ENCODE peak calls at places on chromosomes 2 and 18, in five cellular contexts. One of them, this sample, is unnamed.
A peak's percentile ranks its signal among the peaks of the same experiment; 100 is the strongest.

GRCh38 chr18:24801011-24801410 is 340.6 kb downstream of the HRH4 start:
- DNase-seq in cardiac muscle cell: no peak
- DNase-seq in SJSA1: no peak
- DNase-seq in Peyer's patch: no peak
- DNase-seq in tibial artery: no peak
- DNase-seq in this sample: no peak

GRCh38 chr18:56083097-56083865 is 495.3 kb upstream of the TCF4 start:
- DNase-seq in cardiac muscle cell: no peak
- DNase-seq in SJSA1: no peak
- DNase-seq in Peyer's patch: no peak
- DNase-seq in tibial artery: no peak
- DNase-seq in this sample: no peak

GRCh38 chr2:8462280-8462679 is 219.6 kb upstream of the ID2 start:
- DNase-seq in Peyer's patch: no peak
- DNase-seq in tibial artery: no peak
- DNase-seq in cardiac muscle cell: no peak
- DNase-seq in SJSA1: no peak
- DNase-seq in this sample: no peak

GRCh38 chr2:60480089-60480773 is 73.2 kb downstream of the BCL11A start:
- DNase-seq in tibial artery: no peak
- DNase-seq in Peyer's patch: no peak
- DNase-seq in SJSA1: no peak
- DNase-seq in cardiac muscle cell: no peak
- DNase-seq in this sample: no peak

GRCh38 chr2:66890286-66890812 is 455.4 kb downstream of the MEIS1 start:
- DNase-seq in SJSA1: no peak
- DNase-seq in cardiac muscle cell: no peak
- DNase-seq in tibial artery: no peak
- DNase-seq in Peyer's patch: no peak
- DNase-seq in this sample: no peak

GRCh38 chr2:9144617-9145016 is 62.0 kb upstream of the ASAP2 start:
- DNase-seq in cardiac muscle cell: no peak
- DNase-seq in Peyer's patch: no peak
- DNase-seq in SJSA1: no peak
- DNase-seq in tibial artery: no peak
- DNase-seq in this sample: no peak

GRCh38 chr2:62996534-62997186 is 54.0 kb upstream of the OTX1 start:
- DNase-seq in Peyer's patch: no peak
- DNase-seq in SJSA1: no peak
- DNase-seq in tibial artery: no peak
- DNase-seq in cardiac muscle cell: no peak
- DNase-seq in this sample: no peak

GRCh38 chr2:43333656-43334144 is 107.3 kb upstream of the ZFP36L2 start:
- DNase-seq in tibial artery: no peak
- DNase-seq in SJSA1: no peak
- DNase-seq in cardiac muscle cell: no peak
- DNase-seq in Peyer's patch: no peak
- DNase-seq in this sample: no peak

GRCh38 chr2:88737385-88737784 is 45.9 kb downstream of the RPIA start:
- DNase-seq in SJSA1: no peak
- DNase-seq in cardiac muscle cell: no peak
- DNase-seq in tibial artery: no peak
- DNase-seq in Peyer's patch: no peak
- DNase-seq in this sample: no peak

GRCh38 chr2:158407031-158407430 is 49.5 kb downstream of the CCDC148 start:
- DNase-seq in tibial artery: no peak
- DNase-seq in SJSA1: no peak
- DNase-seq in cardiac muscle cell: no peak
- DNase-seq in Peyer's patch: no peak
- DNase-seq in this sample: no peak

GRCh38 chr2:53356291-53356905 is 411.2 kb upstream of the CHAC2 start:
- DNase-seq in cardiac muscle cell: no peak
- DNase-seq in SJSA1: no peak
- DNase-seq in Peyer's patch: no peak
- DNase-seq in tibial artery: no peak
- DNase-seq in this sample: no peak

GRCh38 chr2:110157153-110157793 is 41.7 kb upstream of the MALL start:
- DNase-seq in cardiac muscle cell: peak; percentile 48
- DNase-seq in SJSA1: no peak
- DNase-seq in tibial artery: no peak
- DNase-seq in Peyer's patch: no peak
- DNase-seq in this sample: no peak

GRCh38 chr2:80322337-80322920 is 17.9 kb upstream of the LRRTM1 start:
- DNase-seq in SJSA1: no peak
- DNase-seq in Peyer's patch: no peak
- DNase-seq in tibial artery: no peak
- DNase-seq in cardiac muscle cell: no peak
- DNase-seq in this sample: no peak

GRCh38 chr2:42147641-42148274 is 21.4 kb upstream of the EML4 start:
- DNase-seq in Peyer's patch: no peak
- DNase-seq in cardiac muscle cell: no peak
- DNase-seq in tibial artery: no peak
- DNase-seq in SJSA1: no peak
- DNase-seq in this sample: no peak

GRCh38 chr2:210544191-210544590 is 12.2 kb upstream of the CPS1 start:
- DNase-seq in tibial artery: no peak
- DNase-seq in Peyer's patch: no peak
- DNase-seq in cardiac muscle cell: no peak
- DNase-seq in SJSA1: no peak
- DNase-seq in this sample: no peak

GRCh38 chr2:31037058-31037457 is 101.2 kb downstream of the GALNT14 start:
- DNase-seq in SJSA1: no peak
- DNase-seq in Peyer's patch: no peak
- DNase-seq in cardiac muscle cell: no peak
- DNase-seq in tibial artery: no peak
- DNase-seq in this sample: no peak

GRCh38 chr2:219418570-219419189 is 503 bp downstream of the DES start:
- DNase-seq in tibial artery: no peak
- DNase-seq in SJSA1: no peak
- DNase-seq in cardiac muscle cell: no peak
- DNase-seq in Peyer's patch: no peak
- DNase-seq in this sample: no peak

GRCh38 chr2:235747868-235748144 is 254.0 kb downstream of the AGAP1 start:
- DNase-seq in SJSA1: no peak
- DNase-seq in cardiac muscle cell: no peak
- DNase-seq in tibial artery: no peak
- DNase-seq in Peyer's patch: no peak
- DNase-seq in this sample: peak; percentile 27

GRCh38 chr18:59270689-59271257 is 2.5 kb downstream of the RAX start:
- DNase-seq in SJSA1: no peak
- DNase-seq in Peyer's patch: no peak
- DNase-seq in tibial artery: no peak
- DNase-seq in cardiac muscle cell: no peak
- DNase-seq in this sample: no peak

GRCh38 chr2:55000335-55000734 is 49.9 kb downstream of the RTN4 start:
- DNase-seq in cardiac muscle cell: no peak
- DNase-seq in tibial artery: no peak
- DNase-seq in SJSA1: no peak
- DNase-seq in Peyer's patch: no peak
- DNase-seq in this sample: no peak

GRCh38 chr2:15050483-15050882 is 418.0 kb downstream of the LRATD1 start:
- DNase-seq in SJSA1: no peak
- DNase-seq in tibial artery: no peak
- DNase-seq in cardiac muscle cell: no peak
- DNase-seq in Peyer's patch: no peak
- DNase-seq in this sample: no peak

GRCh38 chr2:66443977-66444855 is 9.3 kb downstream of the MEIS1 start:
- DNase-seq in cardiac muscle cell: peak; percentile 63
- DNase-seq in Peyer's patch: no peak
- DNase-seq in SJSA1: no peak
- DNase-seq in tibial artery: no peak
- DNase-seq in this sample: no peak

GRCh38 chr2:126908721-126909177 is 10.1 kb downstream of the TEX51 start:
- DNase-seq in Peyer's patch: no peak
- DNase-seq in cardiac muscle cell: no peak
- DNase-seq in tibial artery: peak; percentile 28
- DNase-seq in SJSA1: no peak
- DNase-seq in this sample: no peak

GRCh38 chr18:11154369-11154982 is 5.1 kb upstream of the PIEZO2 start:
- DNase-seq in tibial artery: no peak
- DNase-seq in Peyer's patch: no peak
- DNase-seq in cardiac muscle cell: peak; percentile 60
- DNase-seq in SJSA1: no peak
- DNase-seq in this sample: no peak

DNA sequence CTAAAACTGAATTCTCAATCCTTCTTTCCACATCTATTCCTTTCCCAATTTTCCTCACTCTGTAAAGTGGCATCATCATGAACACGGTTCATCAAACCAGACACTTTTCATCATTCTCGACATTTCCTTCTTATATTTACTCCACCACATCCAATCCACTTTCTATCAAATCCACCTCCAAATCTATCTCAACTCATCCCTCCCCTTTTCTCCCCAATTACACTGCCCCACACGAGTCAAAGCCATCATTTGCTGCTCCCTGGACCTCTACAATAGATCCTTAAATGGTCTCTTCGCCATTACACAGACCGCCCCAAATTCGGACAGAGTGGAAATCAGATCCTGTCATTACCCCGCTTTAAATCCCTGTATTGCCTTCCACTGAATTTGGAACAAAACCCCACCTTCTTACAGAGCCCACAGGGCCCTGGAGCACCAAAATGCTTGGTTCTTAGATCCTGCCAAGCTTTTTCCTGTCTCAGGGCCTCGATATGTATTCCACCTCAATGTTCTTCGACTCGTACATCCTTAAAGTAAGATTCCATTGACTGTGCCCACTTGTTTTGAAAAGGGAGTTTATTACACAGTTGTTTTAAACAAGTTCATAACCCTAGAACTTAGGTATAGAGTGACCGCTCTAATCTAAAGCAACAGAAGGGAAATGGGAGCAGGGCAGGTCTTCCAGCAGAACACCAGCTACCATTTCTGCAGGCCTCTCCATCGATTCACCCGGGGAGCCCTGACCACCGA is 837 bp downstream of the ACAA2 start:
- DNase-seq in tibial artery: no peak
- DNase-seq in cardiac muscle cell: no peak
- DNase-seq in SJSA1: no peak
- DNase-seq in Peyer's patch: no peak
- DNase-seq in this sample: no peak
- H3K27ac ChIP-seq in tibial artery: peak overlapping the region; percentile 93
- H3K27ac ChIP-seq in cardiac muscle cell: peak overlapping the region; percentile 86
- H3K27ac ChIP-seq in SJSA1: peak overlapping the region; percentile 94
- H3K27ac ChIP-seq in Peyer's patch: peak overlapping the region; percentile 97
- H3K27ac ChIP-seq in this sample: peak overlapping the region; percentile 75

GRCh38 chr2:203383038-203383437 is 54.8 kb downstream of the ABI2 start:
- DNase-seq in SJSA1: no peak
- DNase-seq in Peyer's patch: no peak
- DNase-seq in cardiac muscle cell: no peak
- DNase-seq in tibial artery: no peak
- DNase-seq in this sample: no peak
- H3K27ac ChIP-seq in SJSA1: no peak overlapping the region
- H3K27ac ChIP-seq in Peyer's patch: no peak overlapping the region
- H3K27ac ChIP-seq in cardiac muscle cell: peak overlapping the region; percentile 18
- H3K27ac ChIP-seq in tibial artery: no peak overlapping the region
- H3K27ac ChIP-seq in this sample: no peak overlapping the region

GRCh38 chr2:145416640-145417039 is 896.7 kb upstream of the ZEB2 start:
- DNase-seq in SJSA1: no peak
- DNase-seq in cardiac muscle cell: no peak
- DNase-seq in tibial artery: no peak
- DNase-seq in Peyer's patch: no peak
- DNase-seq in this sample: no peak
- H3K27ac ChIP-seq in SJSA1: no peak overlapping the region
- H3K27ac ChIP-seq in cardiac muscle cell: no peak overlapping the region
- H3K27ac ChIP-seq in tibial artery: no peak overlapping the region
- H3K27ac ChIP-seq in Peyer's patch: no peak overlapping the region
- H3K27ac ChIP-seq in this sample: no peak overlapping the region

GRCh38 chr18:22167471-22168151 is 1.8 kb upstream of the GATA6 start:
- DNase-seq in tibial artery: no peak
- DNase-seq in Peyer's patch: no peak
- DNase-seq in cardiac muscle cell: peak; percentile 68
- DNase-seq in SJSA1: no peak
- DNase-seq in this sample: no peak
- H3K27ac ChIP-seq in tibial artery: peak overlapping the region; percentile 97
- H3K27ac ChIP-seq in Peyer's patch: peak overlapping the region; percentile 84
- H3K27ac ChIP-seq in cardiac muscle cell: peak overlapping the region; percentile 99
- H3K27ac ChIP-seq in SJSA1: no peak overlapping the region
- H3K27ac ChIP-seq in this sample: no peak overlapping the region

DNA sequence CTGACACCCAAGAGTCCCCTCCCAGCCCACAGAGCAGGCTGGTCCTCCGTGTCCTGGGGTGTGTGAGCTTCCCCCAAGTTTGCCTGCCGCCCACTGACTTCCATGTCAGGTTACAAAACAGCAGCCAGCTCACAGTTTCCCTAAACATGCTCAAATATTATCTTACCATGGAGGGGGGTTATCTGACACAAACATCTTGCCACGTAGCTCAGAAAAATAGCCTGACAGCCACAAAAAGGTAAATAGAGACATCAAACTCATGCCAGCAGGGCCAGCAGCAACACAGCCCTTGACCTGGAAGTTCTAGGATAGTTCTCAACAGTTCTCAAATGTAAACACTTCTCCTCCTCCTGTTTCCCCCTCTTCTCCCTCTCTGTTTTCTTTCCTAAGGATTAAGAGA is 346.4 kb downstream of the TNS1 start:
- DNase-seq in cardiac muscle cell: no peak
- DNase-seq in Peyer's patch: no peak
- DNase-seq in tibial artery: no peak
- DNase-seq in SJSA1: no peak
- DNase-seq in this sample: no peak
- H3K27ac ChIP-seq in cardiac muscle cell: no peak overlapping the region
- H3K27ac ChIP-seq in Peyer's patch: no peak overlapping the region
- H3K27ac ChIP-seq in tibial artery: peak overlapping the region; percentile 4
- H3K27ac ChIP-seq in SJSA1: no peak overlapping the region
- H3K27ac ChIP-seq in this sample: no peak overlapping the region

GRCh38 chr18:9612989-9613388 is 1.4 kb downstream of the PPP4R1 start:
- DNase-seq in cardiac muscle cell: no peak
- DNase-seq in tibial artery: no peak
- DNase-seq in SJSA1: no peak
- DNase-seq in Peyer's patch: no peak
- DNase-seq in this sample: no peak
- H3K27ac ChIP-seq in cardiac muscle cell: no peak overlapping the region
- H3K27ac ChIP-seq in tibial artery: peak overlapping the region; percentile 99
- H3K27ac ChIP-seq in SJSA1: no peak overlapping the region
- H3K27ac ChIP-seq in Peyer's patch: no peak overlapping the region
- H3K27ac ChIP-seq in this sample: peak overlapping the region; percentile 100

This sample was measured in epithelial cell of prostate.